ENCODE peak calls at places on chromosome X, in six cellular contexts. O is cardiac muscle cell, R is AG04450, N is MCF 10A, P is heart right ventricle, G is stomach. W is an unnamed sample.

GRCh38 chrX:136214551-136214950 is 36.6 kb downstream of the MAP7D3 start:
- DNase-seq in P (no peak), O (peak), N (peak), G (no peak), R (peak), W (no peak)

GRCh38 chrX:41335590-41336331 is 1.8 kb downstream of the DDX3X start:
- DNase-seq in G (no peak), N (no peak), O (no peak), P (no peak), R (no peak), W (no peak)

GRCh38 chrX:15838017-15838416 is 16.6 kb downstream of the AP1S2 start:
- DNase-seq in R (no peak), O (no peak), N (peak), P (no peak), G (no peak), W (no peak)

GRCh38 chrX:21996872-21997271 is 35.3 kb upstream of the PHEX start:
- DNase-seq in P (no peak), R (peak), G (no peak), N (peak), O (peak), W (no peak)

GRCh38 chrX:129781134-129782014 is 1.6 kb downstream of the SASH3 start:
- DNase-seq in N (no peak), O (no peak), R (no peak), G (peak), P (peak), W (peak)

GRCh38 chrX:29890004-29890403 is 325.4 kb upstream of the MAGEB2 start:
- DNase-seq in P (no peak), O (no peak), R (no peak), G (no peak), N (no peak), W (no peak)

GRCh38 chrX:11665144-11666040 is at the start of gene ARHGAP6:
- DNase-seq in P (peak), O (peak), R (no peak), G (no peak), N (no peak), W (peak)

GRCh38 chrX:121958886-121959285 is 911.5 kb downstream of the GLUD2 start:
- DNase-seq in N (no peak), P (no peak), G (no peak), R (no peak), O (peak), W (no peak)

GRCh38 chrX:69073721-69074120 is 91.5 kb downstream of the PJA1 start:
- DNase-seq in N (no peak), P (no peak), O (no peak), G (no peak), R (no peak), W (no peak)

GRCh38 chrX:387729-388128 is 1.0 kb upstream of the PPP2R3B start:
- DNase-seq in R (no peak), N (peak), P (no peak), O (no peak), G (no peak), W (no peak)

GRCh38 chrX:71227370-71228062 is 4.5 kb downstream of the GJB1 start:
- DNase-seq in G (no peak), O (no peak), R (no peak), P (no peak), N (no peak), W (no peak)

GRCh38 chrX:145821898-145822567 is 4.4 kb downstream of the SLITRK2 start:
- DNase-seq in N (no peak), G (no peak), O (no peak), R (no peak), P (no peak), W (no peak)

GRCh38 chrX:70096052-70096451 is 33.8 kb downstream of the OTUD6A start:
- DNase-seq in N (peak), P (no peak), G (no peak), O (peak), R (no peak), W (no peak)

GRCh38 chrX:136584545-136584944 is 52.5 kb downstream of the VGLL1 start:
- DNase-seq in P (no peak), O (no peak), N (no peak), G (no peak), R (no peak), W (no peak)

GRCh38 chrX:15564981-15565579 is 35.7 kb downstream of the ACE2 start:
- DNase-seq in P (peak), O (peak), N (peak), R (peak), G (peak), W (peak)

GRCh38 chrX:119147486-119147885 is 19.9 kb upstream of the KIAA1210 start:
- DNase-seq in P (no peak), N (no peak), G (no peak), R (no peak), O (no peak), W (no peak)

GRCh38 chrX:150643271-150643670 is 49.9 kb upstream of the MTMR1 start:
- DNase-seq in R (no peak), G (no peak), P (no peak), N (peak), O (peak), W (no peak)

GRCh38 chrX:150362599-150363481 is at the start of gene MAMLD1:
- DNase-seq in N (peak), O (peak), R (no peak), G (peak), P (peak), W (no peak)

GRCh38 chrX:100895365-100896075 is 21.4 kb upstream of the NOX1 start:
- DNase-seq in P (no peak), G (peak), R (no peak), O (peak), N (peak), W (peak)

GRCh38 chrX:55132416-55132815 is 43.6 kb downstream of the PAGE2 start:
- DNase-seq in O (no peak), G (no peak), N (no peak), P (no peak), R (no peak), W (no peak)

DNA sequence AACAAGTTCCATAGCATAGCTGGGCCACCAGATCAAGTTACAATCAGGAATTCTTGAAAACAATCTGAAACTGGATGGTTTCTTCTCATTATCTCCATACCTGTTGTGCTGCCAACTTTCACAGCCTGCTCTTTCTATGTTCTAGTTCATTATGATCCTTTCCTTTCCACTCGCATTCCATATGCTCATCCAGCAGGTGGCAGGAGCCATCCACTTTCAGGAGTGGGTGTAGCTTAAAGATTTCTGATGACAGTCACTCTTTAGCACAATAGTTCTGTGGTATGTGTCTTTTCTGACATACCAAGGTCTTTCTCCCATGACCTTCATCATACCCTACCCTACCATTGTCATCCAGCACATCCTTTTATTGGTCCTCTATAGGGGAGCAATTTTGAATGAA is 46.4 kb downstream of the PAGE2 start:
- DNase-seq in N (peak), P (peak), G (peak), O (peak), R (no peak), W (no peak)
- TF ChIP-seq CTCF in N (peak), P (peak), G (peak), O (peak), R (peak), W (no peak)

GRCh38 chrX:103063191-103063845 is 653 bp downstream of the BEX1 start:
- DNase-seq in O (peak), G (no peak), N (peak), R (no peak), P (no peak), W (no peak)
- TF ChIP-seq CTCF in O (peak), G (no peak), N (no peak), R (no peak), P (no peak), W (no peak)

GRCh38 chrX:103631145-103631544 is 2.4 kb downstream of the TCEAL1 start:
- DNase-seq in R (no peak), N (no peak), G (no peak), P (no peak), O (no peak), W (no peak)

GRCh38 chrX:103628386-103629290 is at the start of gene TCEAL1:
- DNase-seq in P (peak), O (peak), R (no peak), G (peak), N (peak), W (peak)

GRCh38 chrX:103629295-103630170 is 758 bp downstream of the TCEAL1 start:
- DNase-seq in R (peak), O (peak), P (peak), G (peak), N (peak), W (peak)

GRCh38 chrX:103626855-103627254 is 1.9 kb upstream of the TCEAL1 start:
- DNase-seq in R (no peak), N (peak), G (no peak), O (no peak), P (no peak), W (no peak)

DNA sequence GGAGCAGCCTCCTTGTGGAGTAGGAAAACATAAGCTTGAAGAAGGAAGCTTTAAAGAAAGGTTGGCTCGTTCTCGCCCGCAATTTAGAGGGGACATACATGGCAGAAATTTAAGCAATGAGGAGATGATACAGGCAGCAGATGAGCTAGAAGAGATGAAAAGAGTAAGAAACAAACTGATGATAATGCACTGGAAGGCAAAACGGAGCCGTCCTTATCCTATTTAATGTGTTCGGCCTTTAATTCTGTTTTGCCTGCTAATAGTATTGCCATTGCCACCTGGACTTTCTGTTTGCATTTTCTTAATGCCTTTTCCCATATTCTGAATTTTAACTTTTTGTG is 1.4 kb downstream of the TCEAL1 start:
- DNase-seq in O (no peak), R (no peak), N (no peak), G (no peak), P (no peak), W (no peak)
- TF ChIP-seq CTCF in O (no peak), R (no peak), N (no peak), G (no peak), P (no peak), W (no peak)

GRCh38 chrX:16993791-16994318 is 47.4 kb downstream of the REPS2 start:
- DNase-seq in R (no peak), P (no peak), O (no peak), G (no peak), N (peak), W (no peak)
- TF ChIP-seq CTCF in R (peak), P (no peak), O (no peak), G (no peak), N (no peak), W (no peak)

DNA sequence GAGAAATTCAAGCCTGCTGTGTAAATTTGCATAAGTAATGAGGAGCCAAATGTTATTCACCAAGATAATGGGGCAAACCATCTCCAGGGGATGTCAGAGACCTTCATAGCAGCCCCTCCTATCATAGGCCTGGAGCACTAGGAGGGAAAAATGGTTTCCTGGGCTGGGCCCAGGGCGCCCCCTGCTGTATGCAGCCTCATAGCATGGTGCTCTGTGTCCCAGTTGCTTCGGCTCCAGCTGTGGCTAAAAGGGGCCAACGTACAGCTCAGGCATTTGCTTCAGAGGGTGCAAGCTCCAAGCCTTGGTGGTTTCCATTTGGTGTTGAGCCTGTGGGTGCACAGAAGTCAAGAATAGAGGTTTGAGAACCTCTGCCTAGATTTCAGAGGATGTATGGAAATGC is 859.3 kb downstream of the RPA4 start:
- DNase-seq in O (peak), P (no peak), N (peak), R (no peak), G (no peak), W (no peak)
- TF ChIP-seq CTCF in O (peak), P (no peak), N (no peak), R (no peak), G (no peak), W (peak)

GRCh38 chrX:148979786-148980185 is 479.4 kb downstream of the AFF2 start:
- DNase-seq in R (no peak), N (no peak), G (no peak), O (no peak), P (no peak), W (no peak)
- TF ChIP-seq CTCF in R (no peak), N (no peak), G (no peak), O (no peak), P (no peak), W (no peak)

W was measured in GM10248.